ENCODE peak calls at places on chromosomes 2 and 18, in nine cellular contexts. O is NCI-H1417 treated with DMSO at 0.1 percent for 48 hours; B is KBM-7; T is osteoblast; W is BJ; F is AG10803; M is stimulated activated CD4-positive, alpha-beta T cell treated with anti-CD3 and anti-CD28 coated beads, TNF-alpha, amount 100 ng/mL, for 4 hours; H is neuronal stem cell; L is effector memory CD8-positive, alpha-beta T cell. C is an unnamed sample.

GRCh38 chr18:61608306-61608705 is 275.1 kb downstream of the CDH20 start:
- DNase-seq in O (no peak), B (no peak), T (no peak), W (no peak), F (no peak), M (no peak), H (no peak), L (no peak), C (no peak)

GRCh38 chr2:110206056-110206455 is 1.2 kb upstream of the NPHP1 start:
- DNase-seq in O (no peak), B (no peak), T (peak), W (no peak), F (no peak), M (no peak), H (no peak), L (no peak), C (no peak)

GRCh38 chr2:164498841-164499240 is 122.4 kb downstream of the GRB14 start:
- DNase-seq in O (no peak), B (no peak), T (no peak), W (no peak), F (no peak), M (no peak), H (no peak), L (no peak), C (no peak)

GRCh38 chr2:85806358-85807118 is 52.7 kb downstream of the ATOH8 start:
- DNase-seq in O (no peak), B (no peak), T (no peak), W (no peak), F (no peak), M (no peak), H (no peak), L (no peak), C (no peak)

GRCh38 chr2:67476808-67477790 is 80.0 kb downstream of the ETAA1 start:
- DNase-seq in O (peak), B (peak), T (no peak), W (peak), F (peak), M (no peak), H (no peak), L (no peak), C (peak)

GRCh38 chr2:171837736-171838135 is 56.3 kb downstream of the SLC25A12 start:
- DNase-seq in O (no peak), B (no peak), T (no peak), W (no peak), F (peak), M (no peak), H (no peak), L (no peak), C (no peak)

GRCh38 chr2:212906620-212907019 is 244.8 kb downstream of the IKZF2 start:
- DNase-seq in O (no peak), B (no peak), T (no peak), W (no peak), F (no peak), M (no peak), H (no peak), L (no peak), C (no peak)

GRCh38 chr2:121125350-121125749 is 159.7 kb downstream of the TFCP2L1 start:
- DNase-seq in O (no peak), B (no peak), T (no peak), W (no peak), F (no peak), M (no peak), H (no peak), L (no peak), C (no peak)